ENCODE peak calls at places on chromosomes 12 and 14, in nine cellular contexts. Y is Jurkat, Clone E6-1; Q is ovary; S is naive B cell; E is fibroblast of pulmonary artery; W is stimulated activated CD8-positive, alpha-beta memory T cell treated with anti-CD3 and anti-CD28 coated beads, Interleukin-2, amount 100 ng/mL, for 1 hour; Z is brain microvascular endothelial cell; M is activated CD8-positive, alpha-beta memory T cell treated with anti-CD3 and anti-CD28 coated beads, Interleukin-2, amount 50 U/mL, for 4 hours; L is midbrain. R is an unnamed sample.

GRCh38 chr14:85426068-85426935 is 103.6 kb upstream of the FLRT2 start:
- DNase-seq in M (no peak), Z (no peak), L (no peak), Y (no peak), Q (no peak), W (no peak), S (no peak), E (no peak), R (no peak)

GRCh38 chr12:100128509-100128908 is 14.2 kb downstream of the BLTP3B start:
- DNase-seq in E (peak), Y (no peak), W (no peak), S (no peak), Q (no peak), Z (no peak), M (no peak), L (peak), R (peak)

GRCh38 chr12:101181776-101182175 is 28.3 kb downstream of the SLC5A8 start:
- DNase-seq in L (no peak), Y (no peak), W (no peak), E (no peak), M (no peak), Q (no peak), S (no peak), Z (no peak), R (no peak)

GRCh38 chr12:89669197-89669596 is 39.4 kb downstream of the ATP2B1 start:
- DNase-seq in M (no peak), E (no peak), Y (no peak), S (no peak), Q (no peak), L (no peak), Z (no peak), W (no peak), R (no peak)

GRCh38 chr12:110262442-110263388 is 18.3 kb upstream of the ATP2A2 start:
- DNase-seq in W (no peak), Z (no peak), M (no peak), Q (no peak), S (no peak), E (peak), Y (no peak), L (no peak), R (no peak)

GRCh38 chr12:50390284-50390683 is 6.1 kb downstream of the FAM186A start:
- DNase-seq in Z (peak), M (no peak), W (no peak), E (peak), Q (no peak), S (no peak), L (no peak), Y (no peak), R (no peak)

GRCh38 chr14:90300649-90301048 is 31.1 kb downstream of the NRDE2 start:
- DNase-seq in L (no peak), M (no peak), E (peak), Z (no peak), W (no peak), Y (peak), S (no peak), Q (no peak), R (no peak)

GRCh38 chr12:81450920-81451739 is 308.0 kb downstream of the PPFIA2 start:
- DNase-seq in Y (peak), Z (peak), L (peak), M (no peak), S (no peak), Q (no peak), E (peak), W (no peak), R (peak)

GRCh38 chr12:1592444-1593231 is 1.7 kb downstream of the FBXL14 start:
- DNase-seq in L (peak), Y (no peak), Q (peak), E (peak), W (no peak), S (peak), Z (peak), M (peak), R (peak)

GRCh38 chr12:86264451-86265328 is 8.5 kb upstream of the MGAT4C start:
- DNase-seq in M (no peak), S (no peak), Y (no peak), W (no peak), Z (no peak), L (no peak), E (no peak), Q (no peak), R (no peak)

GRCh38 chr14:94043111-94043755 is 17.1 kb downstream of the OTUB2 start:
- DNase-seq in E (peak), L (no peak), S (no peak), M (no peak), Q (peak), Y (no peak), Z (no peak), W (no peak), R (no peak)

GRCh38 chr12:93722757-93723567 is 45.8 kb downstream of the CRADD start:
- DNase-seq in W (no peak), M (no peak), L (no peak), S (no peak), Y (no peak), E (peak), Z (no peak), Q (no peak), R (no peak)

GRCh38 chr12:25056486-25057130 is 107.7 kb upstream of the BCAT1 start:
- DNase-seq in W (no peak), E (no peak), S (no peak), Y (no peak), Z (no peak), M (no peak), L (no peak), Q (no peak), R (no peak)

GRCh38 chr12:118841588-118841987 is 139.8 kb upstream of the SRRM4 start:
- DNase-seq in S (no peak), Z (no peak), W (no peak), Y (no peak), L (no peak), E (no peak), Q (no peak), M (no peak), R (no peak)

GRCh38 chr12:67728296-67728666 is 79.7 kb downstream of the DYRK2 start:
- DNase-seq in W (no peak), Z (no peak), Q (no peak), L (no peak), Y (no peak), S (no peak), M (no peak), E (no peak), R (no peak)

GRCh38 chr12:43482311-43483085 is 69.5 kb downstream of the ADAMTS20 start:
- DNase-seq in M (no peak), Z (no peak), E (no peak), S (no peak), L (no peak), Y (no peak), Q (no peak), W (no peak), R (no peak)

GRCh38 chr14:72726444-72726843 is 167.5 kb downstream of the DPF3 start:
- DNase-seq in Z (peak), W (no peak), L (peak), Q (peak), M (no peak), Y (no peak), S (no peak), E (peak), R (peak)